ENCODE peak calls at places on chromosomes 7 and 10, in nine cellular contexts. E is nucleus accumbens, G is M059J, M is MCF 10A, Q is aorta, K is Right ventricle myocardium superior, C is bronchial epithelial cell, V is AG10803, X is posterior cingulate gyrus. O is an unnamed sample.

GRCh38 chr7:27182861-27183681 is 2.0 kb downstream of the HOXA11 start:
- DNase-seq in E (no peak), G (peak; percentile 46), M (no peak), Q (no peak), K (no peak), C (no peak), V (no peak), X (peak; percentile 1), O (peak; percentile 14)

GRCh38 chr7:18302077-18302476 is 193.5 kb upstream of the HDAC9 start:
- DNase-seq in E (no peak), G (no peak), M (no peak), Q (no peak), K (no peak), C (no peak), V (no peak), X (no peak), O (no peak)

GRCh38 chr10:43380610-43381222 is 9.3 kb downstream of the FXYD4 start:
- DNase-seq in E (no peak), G (no peak), M (no peak), Q (peak; percentile 3), K (no peak), C (no peak), V (peak; percentile 48), X (no peak), O (no peak)

GRCh38 chr10:77877461-77878344 is 48.9 kb downstream of the DLG5 start:
- DNase-seq in E (no peak), G (no peak), M (peak; percentile 76), Q (peak; percentile 60), K (peak; percentile 56), C (peak; percentile 78), V (peak; percentile 43), X (no peak), O (peak; percentile 52)

GRCh38 chr7:108178393-108178792 is 48.2 kb upstream of the LAMB4 start:
- DNase-seq in E (no peak), G (no peak), M (no peak), Q (no peak), K (no peak), C (no peak), V (no peak), X (no peak), O (no peak)

GRCh38 chr7:90846171-90846570 is 250.1 kb downstream of the CDK14 start:
- DNase-seq in E (no peak), G (no peak), M (no peak), Q (no peak), K (no peak), C (no peak), V (no peak), X (no peak), O (no peak)

GRCh38 chr7:77989981-77990566 is 191.5 kb downstream of the PHTF2 start:
- DNase-seq in E (no peak), G (peak; percentile 10), M (peak; percentile 5), Q (no peak), K (no peak), C (peak; percentile 75), V (no peak), X (no peak), O (peak; percentile 22)

GRCh38 chr7:43509906-43510305 is 73.0 kb upstream of the STK17A start:
- DNase-seq in E (no peak), G (peak; percentile 12), M (no peak), Q (no peak), K (no peak), C (peak; percentile 83), V (no peak), X (no peak), O (no peak)

GRCh38 chr7:107939472-107940145 is 48.6 kb downstream of the DLD start:
- DNase-seq in E (no peak), G (peak; percentile 93), M (peak; percentile 16), Q (peak; percentile 78), K (peak; percentile 79), C (peak; percentile 27), V (peak; percentile 90), X (peak; percentile 36), O (peak; percentile 86)

GRCh38 chr10:78390817-78391216 is 357.2 kb downstream of the RPS24 start:
- DNase-seq in E (no peak), G (no peak), M (no peak), Q (no peak), K (no peak), C (no peak), V (no peak), X (no peak), O (no peak)

GRCh38 chr7:44195901-44196300 is 4.9 kb upstream of the YKT6 start:
- DNase-seq in E (no peak), G (peak; percentile 68), M (no peak), Q (no peak), K (no peak), C (peak; percentile 39), V (no peak), X (no peak), O (peak; percentile 46)

GRCh38 chr7:4882169-4882741 is 1.3 kb downstream of the RADIL start:
- DNase-seq in E (no peak), G (no peak), M (no peak), Q (peak; percentile 83), K (peak; percentile 81), C (peak; percentile 9), V (peak; percentile 86), X (peak; percentile 37), O (peak; percentile 17)

GRCh38 chr10:31706921-31707571 is 221.6 kb downstream of the ARHGAP12 start:
- DNase-seq in E (no peak), G (no peak), M (no peak), Q (peak; percentile 73), K (peak; percentile 63), C (no peak), V (no peak), X (no peak), O (no peak)

GRCh38 chr7:151566897-151567320 is 47.2 kb upstream of the RHEB start:
- DNase-seq in E (no peak), G (no peak), M (peak; percentile 28), Q (no peak), K (no peak), C (peak; percentile 41), V (peak; percentile 85), X (no peak), O (no peak)

GRCh38 chr10:11449761-11450160 is 161.7 kb downstream of the USP6NL start:
- DNase-seq in E (no peak), G (no peak), M (no peak), Q (no peak), K (no peak), C (no peak), V (no peak), X (no peak), O (no peak)

GRCh38 chr7:107993879-107994278 is 9.1 kb downstream of the LAMB1 start:
- DNase-seq in E (no peak), G (no peak), M (no peak), Q (no peak), K (no peak), C (no peak), V (peak; percentile 27), X (no peak), O (no peak)

GRCh38 chr7:155804897-155805825 is 7.1 kb downstream of the SHH start:
- DNase-seq in E (peak; percentile 25), G (peak; percentile 68), M (peak; percentile 55), Q (peak; percentile 44), K (no peak), C (peak; percentile 38), V (peak; percentile 57), X (peak; percentile 55), O (peak; percentile 68)

GRCh38 chr7:92586403-92586802 is 3.8 kb downstream of the FAM133B start:
- DNase-seq in E (no peak), G (peak; percentile 16), M (peak; percentile 26), Q (no peak), K (no peak), C (peak; percentile 50), V (peak; percentile 48), X (no peak), O (no peak)

GRCh38 chr10:13613519-13613918 is 26.8 kb downstream of the PRPF18 start:
- DNase-seq in E (no peak), G (peak; percentile 45), M (peak; percentile 8), Q (no peak), K (no peak), C (peak; percentile 30), V (peak; percentile 54), X (no peak), O (peak; percentile 26)

GRCh38 chr10:15737635-15738034 is 17.9 kb upstream of the ITGA8 start:
- DNase-seq in E (no peak), G (no peak), M (no peak), Q (no peak), K (no peak), C (peak; percentile 23), V (peak; percentile 29), X (no peak), O (no peak)

GRCh38 chr10:120327671-120328070 is 129.4 kb upstream of the PLPP4 start:
- DNase-seq in E (no peak), G (no peak), M (no peak), Q (no peak), K (no peak), C (no peak), V (no peak), X (no peak), O (no peak)

GRCh38 chr7:2024227-2024918 is 208.4 kb downstream of the MAD1L1 start:
- DNase-seq in E (no peak), G (peak; percentile 11), M (no peak), Q (peak; percentile 68), K (peak; percentile 47), C (no peak), V (no peak), X (no peak), O (no peak)

GRCh38 chr7:129840757-129841156 is 112.0 kb downstream of the UBE2H start:
- DNase-seq in E (no peak), G (peak; percentile 92), M (peak; percentile 63), Q (no peak), K (no peak), C (no peak), V (peak; percentile 86), X (no peak), O (peak; percentile 46)

GRCh38 chr10:91294134-91294906 is 73.9 kb downstream of the PCGF5 start:
- DNase-seq in E (no peak), G (peak; percentile 26), M (no peak), Q (no peak), K (no peak), C (no peak), V (peak; percentile 23), X (no peak), O (no peak)

GRCh38 chr7:142880886-142881505 is 4.5 kb downstream of the TRPV6 start:
- DNase-seq in E (no peak), G (no peak), M (peak; percentile 61), Q (no peak), K (no peak), C (peak; percentile 43), V (peak; percentile 9), X (no peak), O (peak; percentile 50)

O was measured in kidney tubule cell.